ENCODE peak calls at places on chromosomes 5 and 9, in ten cellular contexts. One of them, this sample, is unnamed.

GRCh38 chr9:19939890-19940289 is 151.1 kb upstream of the SLC24A2 start:
- DNase-seq in upper lobe of right lung: no peak
- DNase-seq in heart right ventricle: no peak
- DNase-seq in NCI-H774: no peak
- DNase-seq in D341Med: no peak
- DNase-seq in skeletal muscle cell: no peak
- DNase-seq in effector memory CD8-positive, alpha-beta T cell: no peak
- DNase-seq in activated T-helper 1 cell treated with Interleukin-2 at 50 U/mL for 16 hours: no peak
- DNase-seq in neural crest cell: no peak
- DNase-seq in stimulated activated CD4-positive, alpha-beta T cell treated with anti-CD3 and anti-CD28 coated beads, Interleukin-1b, Interleukin-23, amount 100 ng/mL, for 24 hours: no peak
- DNase-seq in this sample: peak; percentile 66

GRCh38 chr9:104984994-104985393 is 57.0 kb upstream of the ABCA1 start:
- DNase-seq in heart right ventricle: no peak
- DNase-seq in activated T-helper 1 cell treated with Interleukin-2 at 50 U/mL for 16 hours: no peak
- DNase-seq in neural crest cell: no peak
- DNase-seq in D341Med: peak; percentile 48
- DNase-seq in stimulated activated CD4-positive, alpha-beta T cell treated with anti-CD3 and anti-CD28 coated beads, Interleukin-1b, Interleukin-23, amount 100 ng/mL, for 24 hours: no peak
- DNase-seq in NCI-H774: no peak
- DNase-seq in upper lobe of right lung: no peak
- DNase-seq in skeletal muscle cell: no peak
- DNase-seq in effector memory CD8-positive, alpha-beta T cell: no peak
- DNase-seq in this sample: peak; percentile 82

GRCh38 chr9:6931913-6932312 is 174.1 kb downstream of the KDM4C start:
- DNase-seq in D341Med: no peak
- DNase-seq in heart right ventricle: no peak
- DNase-seq in stimulated activated CD4-positive, alpha-beta T cell treated with anti-CD3 and anti-CD28 coated beads, Interleukin-1b, Interleukin-23, amount 100 ng/mL, for 24 hours: no peak
- DNase-seq in NCI-H774: no peak
- DNase-seq in activated T-helper 1 cell treated with Interleukin-2 at 50 U/mL for 16 hours: no peak
- DNase-seq in effector memory CD8-positive, alpha-beta T cell: no peak
- DNase-seq in upper lobe of right lung: no peak
- DNase-seq in neural crest cell: no peak
- DNase-seq in skeletal muscle cell: peak; percentile 69
- DNase-seq in this sample: no peak

GRCh38 chr5:29079771-29080170 is 2041.4 kb upstream of the CDH9 start:
- DNase-seq in activated T-helper 1 cell treated with Interleukin-2 at 50 U/mL for 16 hours: no peak
- DNase-seq in stimulated activated CD4-positive, alpha-beta T cell treated with anti-CD3 and anti-CD28 coated beads, Interleukin-1b, Interleukin-23, amount 100 ng/mL, for 24 hours: no peak
- DNase-seq in neural crest cell: no peak
- DNase-seq in NCI-H774: no peak
- DNase-seq in D341Med: no peak
- DNase-seq in upper lobe of right lung: no peak
- DNase-seq in effector memory CD8-positive, alpha-beta T cell: no peak
- DNase-seq in heart right ventricle: no peak
- DNase-seq in skeletal muscle cell: no peak
- DNase-seq in this sample: no peak

GRCh38 chr9:91012933-91013841 is 211.6 kb downstream of the SYK start:
- DNase-seq in heart right ventricle: no peak
- DNase-seq in NCI-H774: no peak
- DNase-seq in stimulated activated CD4-positive, alpha-beta T cell treated with anti-CD3 and anti-CD28 coated beads, Interleukin-1b, Interleukin-23, amount 100 ng/mL, for 24 hours: no peak
- DNase-seq in D341Med: no peak
- DNase-seq in upper lobe of right lung: no peak
- DNase-seq in effector memory CD8-positive, alpha-beta T cell: no peak
- DNase-seq in activated T-helper 1 cell treated with Interleukin-2 at 50 U/mL for 16 hours: no peak
- DNase-seq in neural crest cell: no peak
- DNase-seq in skeletal muscle cell: no peak
- DNase-seq in this sample: no peak

GRCh38 chr5:39599721-39600431 is 175.1 kb upstream of the DAB2 start:
- DNase-seq in activated T-helper 1 cell treated with Interleukin-2 at 50 U/mL for 16 hours: no peak
- DNase-seq in effector memory CD8-positive, alpha-beta T cell: no peak
- DNase-seq in heart right ventricle: no peak
- DNase-seq in NCI-H774: no peak
- DNase-seq in skeletal muscle cell: no peak
- DNase-seq in D341Med: no peak
- DNase-seq in neural crest cell: no peak
- DNase-seq in upper lobe of right lung: no peak
- DNase-seq in stimulated activated CD4-positive, alpha-beta T cell treated with anti-CD3 and anti-CD28 coated beads, Interleukin-1b, Interleukin-23, amount 100 ng/mL, for 24 hours: no peak
- DNase-seq in this sample: peak; percentile 5

GRCh38 chr9:124590886-124591641 is 83.9 kb upstream of the NR5A1 start:
- DNase-seq in activated T-helper 1 cell treated with Interleukin-2 at 50 U/mL for 16 hours: no peak
- DNase-seq in neural crest cell: no peak
- DNase-seq in upper lobe of right lung: no peak
- DNase-seq in heart right ventricle: no peak
- DNase-seq in effector memory CD8-positive, alpha-beta T cell: no peak
- DNase-seq in D341Med: no peak
- DNase-seq in NCI-H774: no peak
- DNase-seq in stimulated activated CD4-positive, alpha-beta T cell treated with anti-CD3 and anti-CD28 coated beads, Interleukin-1b, Interleukin-23, amount 100 ng/mL, for 24 hours: no peak
- DNase-seq in skeletal muscle cell: no peak
- DNase-seq in this sample: no peak

GRCh38 chr9:95023217-95024003 is 294.1 kb downstream of the FANCC start:
- DNase-seq in heart right ventricle: peak; percentile 41
- DNase-seq in effector memory CD8-positive, alpha-beta T cell: no peak
- DNase-seq in neural crest cell: no peak
- DNase-seq in skeletal muscle cell: peak; percentile 75
- DNase-seq in stimulated activated CD4-positive, alpha-beta T cell treated with anti-CD3 and anti-CD28 coated beads, Interleukin-1b, Interleukin-23, amount 100 ng/mL, for 24 hours: no peak
- DNase-seq in activated T-helper 1 cell treated with Interleukin-2 at 50 U/mL for 16 hours: no peak
- DNase-seq in upper lobe of right lung: peak; percentile 69
- DNase-seq in NCI-H774: no peak
- DNase-seq in D341Med: no peak
- DNase-seq in this sample: no peak

GRCh38 chr5:73280821-73281746 is 108.1 kb downstream of the TMEM174 start:
- DNase-seq in upper lobe of right lung: no peak
- DNase-seq in D341Med: no peak
- DNase-seq in NCI-H774: peak; percentile 68
- DNase-seq in effector memory CD8-positive, alpha-beta T cell: no peak
- DNase-seq in neural crest cell: no peak
- DNase-seq in heart right ventricle: no peak
- DNase-seq in skeletal muscle cell: peak; percentile 62
- DNase-seq in activated T-helper 1 cell treated with Interleukin-2 at 50 U/mL for 16 hours: no peak
- DNase-seq in stimulated activated CD4-positive, alpha-beta T cell treated with anti-CD3 and anti-CD28 coated beads, Interleukin-1b, Interleukin-23, amount 100 ng/mL, for 24 hours: no peak
- DNase-seq in this sample: peak; percentile 29

GRCh38 chr9:133449760-133450159 is 10.0 kb upstream of the CACFD1 start:
- DNase-seq in upper lobe of right lung: peak; percentile 79
- DNase-seq in neural crest cell: no peak
- DNase-seq in heart right ventricle: no peak
- DNase-seq in NCI-H774: no peak
- DNase-seq in activated T-helper 1 cell treated with Interleukin-2 at 50 U/mL for 16 hours: no peak
- DNase-seq in skeletal muscle cell: no peak
- DNase-seq in D341Med: no peak
- DNase-seq in stimulated activated CD4-positive, alpha-beta T cell treated with anti-CD3 and anti-CD28 coated beads, Interleukin-1b, Interleukin-23, amount 100 ng/mL, for 24 hours: no peak
- DNase-seq in effector memory CD8-positive, alpha-beta T cell: no peak
- DNase-seq in this sample: no peak

This sample was measured in NCI-H82.